ENCODE peak calls at places on chromosomes 12 and 14, in seven cellular contexts. X, J, S, E, C, L and I are unnamed samples.

GRCh38 chr12:75760481-75761324 is 249.3 kb upstream of the KRR1 start:
- DNase-seq in X (no peak), J (no peak), S (no peak), E (no peak), C (no peak), L (no peak), I (no peak)

GRCh38 chr12:119319638-119320037 is 14.9 kb upstream of the CCDC60 start:
- DNase-seq in X (no peak), J (no peak), S (no peak), E (no peak), C (no peak), L (no peak), I (peak; percentile 19)

GRCh38 chr14:57266060-57266459 is 2.6 kb downstream of the EXOC5 start:
- DNase-seq in X (peak; percentile 16), J (no peak), S (no peak), E (no peak), C (no peak), L (no peak), I (no peak)

GRCh38 chr12:96130396-96131059 is 63.6 kb upstream of the ELK3 start:
- DNase-seq in X (peak; percentile 40), J (no peak), S (no peak), E (no peak), C (no peak), L (no peak), I (no peak)

GRCh38 chr12:10614056-10614370 is 604 bp upstream of the MAGOHB start:
- DNase-seq in X (no peak), J (no peak), S (no peak), E (no peak), C (no peak), L (no peak), I (no peak)

GRCh38 chr12:77940011-77940423 is 109.3 kb downstream of the NAV3 start:
- DNase-seq in X (no peak), J (no peak), S (no peak), E (no peak), C (peak; percentile 29), L (no peak), I (no peak)

GRCh38 chr12:49983892-49984291 is 11.1 kb downstream of the AQP6 start:
- DNase-seq in X (no peak), J (no peak), S (no peak), E (no peak), C (no peak), L (no peak), I (no peak)

GRCh38 chr12:31740618-31741017 is 11.8 kb upstream of the AMN1 start:
- DNase-seq in X (no peak), J (no peak), S (no peak), E (no peak), C (no peak), L (no peak), I (no peak)

GRCh38 chr14:93937519-93937918 is 10.4 kb downstream of the FAM181A start:
- DNase-seq in X (no peak), J (no peak), S (no peak), E (no peak), C (no peak), L (no peak), I (no peak)

GRCh38 chr14:67562776-67563150 is 29.7 kb downstream of the PLEKHH1 start:
- DNase-seq in X (no peak), J (peak; percentile 29), S (no peak), E (no peak), C (no peak), L (no peak), I (no peak)

GRCh38 chr12:88052686-88053085 is 23.5 kb upstream of the C12orf50 start:
- DNase-seq in X (peak; percentile 62), J (no peak), S (no peak), E (no peak), C (no peak), L (no peak), I (peak; percentile 8)

GRCh38 chr12:95790912-95791849 is 617 bp upstream of the NTN4 start:
- DNase-seq in X (peak; percentile 75), J (peak; percentile 80), S (no peak), E (peak; percentile 61), C (peak; percentile 62), L (no peak), I (no peak)

GRCh38 chr12:120439646-120440247 is 1.8 kb downstream of the COX6A1 start:
- DNase-seq in X (peak; percentile 91), J (peak; percentile 63), S (peak; percentile 45), E (no peak), C (peak; percentile 90), L (peak; percentile 29), I (peak; percentile 52)

GRCh38 chr12:3453947-3454675 is 36.9 kb upstream of the PRMT8 start:
- DNase-seq in X (peak; percentile 29), J (no peak), S (no peak), E (no peak), C (peak; percentile 10), L (no peak), I (no peak)

GRCh38 chr12:3458041-3458440 is 33.0 kb upstream of the PRMT8 start:
- DNase-seq in X (no peak), J (no peak), S (no peak), E (no peak), C (no peak), L (no peak), I (no peak)

GRCh38 chr12:3455312-3455711 is 35.7 kb upstream of the PRMT8 start:
- DNase-seq in X (no peak), J (no peak), S (no peak), E (no peak), C (no peak), L (no peak), I (no peak)

GRCh38 chr12:3454780-3455179 is 36.2 kb upstream of the PRMT8 start:
- DNase-seq in X (no peak), J (no peak), S (no peak), E (no peak), C (no peak), L (no peak), I (no peak)

DNA sequence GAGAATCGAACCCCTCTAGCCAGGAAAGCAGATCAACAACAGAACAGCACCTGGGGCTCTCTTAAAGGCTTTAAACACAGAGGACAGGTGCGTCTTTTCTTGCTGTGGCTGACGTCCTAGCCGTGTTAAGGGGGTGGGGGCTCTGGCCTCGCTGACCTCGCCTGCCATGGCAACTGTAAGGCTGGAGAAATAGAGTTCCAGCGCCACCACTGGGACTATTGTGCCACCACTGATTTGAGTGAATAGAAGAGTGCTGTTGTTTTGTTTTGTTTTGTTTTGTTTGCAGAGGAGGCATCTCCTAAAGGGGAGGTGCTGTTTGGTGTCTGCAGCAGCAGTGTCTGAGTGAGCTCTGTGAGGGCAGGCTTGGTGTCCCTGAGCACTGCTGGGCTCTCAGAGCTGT is 34.2 kb upstream of the PRMT8 start:
- DNase-seq in X (peak; percentile 89), J (no peak), S (no peak), E (no peak), C (no peak), L (no peak), I (no peak)
- TF ChIP-seq CTCF in X (peak; percentile 83), J (no peak), S (no peak), E (no peak), C (no peak), L (no peak), I (no peak)

GRCh38 chr14:52049721-52050588 is 18.9 kb downstream of the NID2 start:
- DNase-seq in X (no peak), J (no peak), S (no peak), E (no peak), C (no peak), L (no peak), I (no peak)

GRCh38 chr14:52052991-52053390 is 15.9 kb downstream of the NID2 start:
- DNase-seq in X (no peak), J (no peak), S (no peak), E (no peak), C (no peak), L (no peak), I (peak; percentile 49)

GRCh38 chr14:52052289-52052943 is 16.4 kb downstream of the NID2 start:
- DNase-seq in X (no peak), J (no peak), S (no peak), E (no peak), C (no peak), L (no peak), I (no peak)

GRCh38 chr14:52051251-52051650 is 17.6 kb downstream of the NID2 start:
- DNase-seq in X (no peak), J (no peak), S (no peak), E (no peak), C (no peak), L (no peak), I (no peak)

GRCh38 chr14:52051861-52052260 is 17.0 kb downstream of the NID2 start:
- DNase-seq in X (no peak), J (no peak), S (no peak), E (no peak), C (no peak), L (no peak), I (no peak)
- H3K27ac ChIP-seq in X (no peak overlapping the region), J (no peak overlapping the region), S (peak overlapping the region; percentile 61), E (no peak overlapping the region), C (no peak overlapping the region), L (peak overlapping the region; percentile 86), I (peak overlapping the region; percentile 95)

GRCh38 chr12:40105515-40106201 is at the start of gene SLC2A13:
- DNase-seq in X (peak; percentile 82), J (peak; percentile 93), S (peak; percentile 82), E (peak; percentile 87), C (peak; percentile 69), L (peak; percentile 81), I (peak; percentile 64)
- TF ChIP-seq CTCF in X (no peak), J (no peak), S (no peak), E (no peak), C (no peak), L (peak; percentile 17), I (no peak)

GRCh38 chr12:89382366-89382765 is 30.1 kb upstream of the DUSP6 start:
- DNase-seq in X (no peak), J (no peak), S (no peak), E (no peak), C (no peak), L (no peak), I (no peak)

GRCh38 chr12:89385965-89386537 is 33.8 kb upstream of the DUSP6 start:
- DNase-seq in X (no peak), J (no peak), S (no peak), E (no peak), C (no peak), L (no peak), I (no peak)

GRCh38 chr12:89384750-89385273 is 32.5 kb upstream of the DUSP6 start:
- DNase-seq in X (no peak), J (no peak), S (no peak), E (no peak), C (no peak), L (no peak), I (no peak)

GRCh38 chr12:89383235-89384049 is 31.1 kb upstream of the DUSP6 start:
- DNase-seq in X (no peak), J (no peak), S (no peak), E (no peak), C (no peak), L (no peak), I (no peak)

DNA sequence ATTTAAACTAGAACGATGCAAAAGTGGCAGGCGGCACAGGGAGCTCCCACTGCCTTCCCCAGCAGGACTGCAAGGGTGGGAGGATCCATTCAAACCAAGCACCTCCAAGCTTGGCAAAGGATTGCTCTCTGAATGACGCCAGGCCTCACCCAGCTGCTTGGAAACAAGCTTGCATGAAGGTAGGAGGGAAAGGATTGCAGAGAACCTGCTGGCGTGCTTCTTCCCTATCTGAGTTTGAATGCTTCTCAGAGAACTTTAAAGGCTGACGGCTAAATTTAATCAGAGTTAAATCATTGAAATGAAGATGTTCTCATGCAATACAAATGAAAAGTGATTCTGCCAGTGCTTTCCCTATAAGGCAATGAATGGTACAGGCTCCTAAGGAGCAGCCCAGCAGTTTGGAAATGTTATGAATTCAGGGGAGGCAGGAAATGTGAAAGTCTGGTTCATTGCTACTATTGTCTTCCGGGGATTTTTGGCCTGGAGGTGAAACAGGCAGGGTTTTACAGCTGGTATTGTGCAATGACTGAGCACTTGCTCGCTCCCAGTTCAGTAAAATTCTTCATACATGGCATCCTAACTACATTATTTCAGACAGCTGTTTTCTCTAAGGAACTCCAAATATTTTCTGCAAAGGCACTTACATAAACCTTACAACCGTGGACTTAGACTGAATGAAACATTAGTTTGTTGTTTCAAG is 31.9 kb upstream of the DUSP6 start:
- DNase-seq in X (peak; percentile 64), J (no peak), S (peak; percentile 62), E (peak; percentile 71), C (no peak), L (peak; percentile 40), I (peak; percentile 78)
- H3K27ac ChIP-seq in X (peak overlapping the region; percentile 18), J (peak overlapping the region; percentile 69), S (peak overlapping the region; percentile 62), E (peak overlapping the region; percentile 33), C (peak overlapping the region; percentile 4), L (peak overlapping the region; percentile 84), I (peak overlapping the region; percentile 59)